ENCODE peak calls at places on chromosomes 5 and 9, in nine cellular contexts. Q is GM23248, L is GM23338, W is SK-N-SH, F is neural progenitor cell, K is PC-3, A is MM.1S, I is OCI-LY7, C is hepatocyte. E is an unnamed sample.

GRCh38 chr5:133051117-133051546 is 681 bp upstream of the HSPA4 start:
- DNase-seq in Q (peak), L (no peak), W (no peak), F (peak), K (no peak), A (no peak), I (no peak), C (peak), E (no peak)

GRCh38 chr9:9855503-9856078 is 757.2 kb downstream of the PTPRD start:
- DNase-seq in Q (no peak), L (peak), W (no peak), F (peak), K (no peak), A (no peak), I (no peak), C (no peak), E (no peak)

GRCh38 chr9:17578911-17579793 is at the start of gene SH3GL2:
- DNase-seq in Q (peak), L (peak), W (peak), F (peak), K (peak), A (peak), I (no peak), C (peak), E (no peak)

GRCh38 chr5:17105744-17106450 is 111.5 kb upstream of the BASP1 start:
- DNase-seq in Q (peak), L (no peak), W (no peak), F (no peak), K (peak), A (no peak), I (no peak), C (peak), E (no peak)

GRCh38 chr5:157912621-157913325 is 53.8 kb upstream of the CLINT1 start:
- DNase-seq in Q (no peak), L (no peak), W (no peak), F (peak), K (peak), A (peak), I (peak), C (peak), E (no peak)

GRCh38 chr9:70218767-70219166 is 40.0 kb upstream of the SMC5 start:
- DNase-seq in Q (peak), L (no peak), W (no peak), F (no peak), K (no peak), A (no peak), I (no peak), C (no peak), E (no peak)

GRCh38 chr9:135905380-135906282 is 1.7 kb downstream of the CAMSAP1 start:
- DNase-seq in Q (peak), L (no peak), W (no peak), F (peak), K (peak), A (no peak), I (peak), C (peak), E (peak)

GRCh38 chr9:117645245-117645636 is 59.0 kb upstream of the TLR4 start:
- DNase-seq in Q (no peak), L (no peak), W (no peak), F (peak), K (no peak), A (no peak), I (no peak), C (no peak), E (no peak)

GRCh38 chr9:113267911-113268563 is 7.3 kb downstream of the CDC26 start:
- DNase-seq in Q (no peak), L (no peak), W (no peak), F (no peak), K (no peak), A (no peak), I (no peak), C (no peak), E (no peak)

GRCh38 chr5:101143526-101143925 is 240.4 kb upstream of the ST8SIA4 start:
- DNase-seq in Q (no peak), L (peak), W (no peak), F (no peak), K (no peak), A (no peak), I (no peak), C (no peak), E (no peak)

GRCh38 chr9:132249123-132249522 is 87.3 kb downstream of the NTNG2 start:
- DNase-seq in Q (no peak), L (no peak), W (no peak), F (no peak), K (peak), A (no peak), I (no peak), C (no peak), E (no peak)

GRCh38 chr9:138053321-138053868 is 175.8 kb downstream of the CACNA1B start:
- DNase-seq in Q (no peak), L (peak), W (peak), F (no peak), K (no peak), A (no peak), I (peak), C (no peak), E (peak)

GRCh38 chr9:37719526-37719925 is 34.1 kb upstream of the TRMT10B start:
- DNase-seq in Q (no peak), L (no peak), W (no peak), F (no peak), K (no peak), A (no peak), I (no peak), C (no peak), E (no peak)

GRCh38 chr5:5483880-5484595 is 61.6 kb downstream of the ICE1 start:
- DNase-seq in Q (peak), L (peak), W (no peak), F (no peak), K (no peak), A (no peak), I (no peak), C (no peak), E (no peak)
- H3K27ac ChIP-seq in Q (no peak), L (no peak), W (no peak), F (no peak), K (no peak), A (no peak), I (no peak), C (no peak), E (no peak)

GRCh38 chr5:79011219-79011836 is 26.2 kb upstream of the ARSB start:
- DNase-seq in Q (peak), L (peak), W (no peak), F (no peak), K (no peak), A (no peak), I (no peak), C (no peak), E (no peak)
- TF ChIP-seq EZH2phosphoT487 in Q (peak), L (no peak), W (no peak), F (no peak), K (no peak), A (no peak), I (no peak), C (no peak), E (no peak)

GRCh38 chr9:110650991-110651411 is 17.6 kb upstream of the MUSK start:
- DNase-seq in Q (peak), L (no peak), W (no peak), F (no peak), K (peak), A (no peak), I (no peak), C (peak), E (no peak)
- H3K27ac ChIP-seq in Q (peak), L (no peak), W (peak), F (no peak), K (peak), A (no peak), I (no peak), C (peak), E (no peak)

GRCh38 chr5:174503461-174504265 is 220.7 kb upstream of the MSX2 start:
- DNase-seq in Q (peak), L (no peak), W (no peak), F (no peak), K (peak), A (no peak), I (no peak), C (peak), E (peak)
- TF ChIP-seq EZH2phosphoT487 in Q (no peak), L (no peak), W (no peak), F (no peak), K (no peak), A (no peak), I (no peak), C (no peak), E (no peak)

GRCh38 chr5:95808686-95809413 is 13.7 kb downstream of the GLRX start:
- DNase-seq in Q (peak), L (no peak), W (no peak), F (no peak), K (no peak), A (peak), I (peak), C (peak), E (no peak)

GRCh38 chr5:95812100-95812472 is 10.4 kb downstream of the GLRX start:
- DNase-seq in Q (peak), L (no peak), W (peak), F (no peak), K (no peak), A (no peak), I (no peak), C (peak), E (no peak)

GRCh38 chr5:95810305-95811125 is 12.0 kb downstream of the GLRX start:
- DNase-seq in Q (no peak), L (peak), W (no peak), F (no peak), K (peak), A (no peak), I (no peak), C (no peak), E (no peak)

GRCh38 chr5:95808013-95808685 is 14.4 kb downstream of the GLRX start:
- DNase-seq in Q (no peak), L (no peak), W (no peak), F (no peak), K (no peak), A (no peak), I (no peak), C (no peak), E (no peak)

DNA sequence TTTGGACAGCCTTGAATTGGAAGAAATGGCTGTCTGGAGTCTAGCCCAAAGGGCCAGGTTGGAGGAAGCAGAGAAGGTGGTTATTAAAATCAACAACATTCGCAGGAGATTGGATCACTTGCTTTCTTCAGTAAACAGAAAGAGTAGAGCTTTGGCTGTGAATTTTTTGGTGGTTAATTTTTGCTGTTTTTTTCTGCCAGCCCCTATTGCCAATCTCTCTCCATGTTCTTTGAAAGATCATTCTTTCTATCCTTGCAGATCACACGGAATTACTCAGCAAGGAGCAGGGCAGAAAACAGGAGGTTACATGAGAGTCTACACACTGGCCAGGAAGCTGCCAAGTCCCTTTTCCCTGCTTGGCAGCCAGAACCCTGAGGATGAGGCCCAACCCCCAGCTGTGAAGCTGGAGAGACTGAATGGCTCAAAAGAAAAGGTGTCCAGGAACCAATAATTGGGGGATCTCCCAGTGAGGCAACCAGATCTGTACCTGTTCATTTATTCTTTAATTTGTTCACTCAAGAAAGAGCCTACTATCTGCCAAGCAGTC is 13.0 kb downstream of the GLRX start:
- DNase-seq in Q (peak), L (no peak), W (no peak), F (no peak), K (peak), A (no peak), I (no peak), C (no peak), E (no peak)
- H3K27ac ChIP-seq in Q (peak), L (no peak), W (no peak), F (no peak), K (peak), A (peak), I (peak), C (peak), E (no peak)

DNA sequence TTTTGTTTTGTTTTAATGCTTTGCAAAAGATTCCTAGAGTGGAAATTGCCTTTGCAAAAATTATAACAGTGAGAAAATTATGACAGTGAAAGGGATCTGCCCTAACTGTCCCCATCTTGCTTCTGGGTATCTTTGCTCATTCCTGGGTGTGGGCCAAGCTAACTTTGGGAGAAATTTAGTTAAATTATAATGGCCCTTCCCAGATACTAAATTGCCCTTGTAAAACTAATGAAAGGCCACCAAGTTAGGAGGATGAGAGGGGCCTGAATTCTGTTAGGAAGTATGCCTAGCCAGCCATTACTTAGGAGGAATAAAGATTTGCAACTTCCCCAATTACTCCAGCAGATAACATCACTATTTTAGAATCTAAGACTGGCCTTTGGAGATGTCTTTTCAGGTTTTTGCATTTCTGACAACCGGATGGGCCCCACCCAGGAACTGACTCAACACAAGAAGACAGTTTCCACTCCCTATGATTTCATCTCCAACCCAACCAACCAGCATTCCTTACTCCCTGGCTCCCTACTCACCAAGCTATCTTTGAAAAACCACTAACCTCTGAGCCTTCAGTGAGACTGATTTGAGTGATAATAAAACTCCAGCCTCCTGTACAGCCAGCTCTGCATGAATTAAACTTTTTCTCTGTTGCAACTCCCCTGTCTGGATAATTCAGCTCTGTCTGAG is 7.1 kb upstream of the IL12B start:
- DNase-seq in Q (peak), L (no peak), W (no peak), F (no peak), K (peak), A (peak), I (no peak), C (no peak), E (no peak)
- TF ChIP-seq EZH2phosphoT487 in Q (no peak), L (no peak), W (no peak), F (no peak), K (no peak), A (no peak), I (no peak), C (no peak), E (no peak)

GRCh38 chr9:13933268-13933656 is 380.7 kb downstream of the NFIB start:
- DNase-seq in Q (no peak), L (no peak), W (no peak), F (no peak), K (no peak), A (no peak), I (no peak), C (no peak), E (no peak)
- H3K27ac ChIP-seq in Q (no peak), L (no peak), W (no peak), F (no peak), K (no peak), A (no peak), I (no peak), C (no peak), E (no peak)

GRCh38 chr5:123490974-123491373 is 21.0 kb upstream of the CSNK1G3 start:
- DNase-seq in Q (no peak), L (no peak), W (no peak), F (no peak), K (no peak), A (no peak), I (no peak), C (no peak), E (no peak)

GRCh38 chr5:123500476-123500875 is 11.5 kb upstream of the CSNK1G3 start:
- DNase-seq in Q (peak), L (no peak), W (no peak), F (no peak), K (no peak), A (no peak), I (no peak), C (no peak), E (no peak)

GRCh38 chr5:123502120-123502519 is 9.9 kb upstream of the CSNK1G3 start:
- DNase-seq in Q (no peak), L (no peak), W (no peak), F (no peak), K (no peak), A (no peak), I (no peak), C (no peak), E (no peak)

GRCh38 chr5:123496892-123497291 is 15.1 kb upstream of the CSNK1G3 start:
- DNase-seq in Q (peak), L (no peak), W (no peak), F (no peak), K (no peak), A (no peak), I (no peak), C (no peak), E (no peak)
- TF ChIP-seq EZH2phosphoT487 in Q (no peak), L (no peak), W (no peak), F (no peak), K (no peak), A (no peak), I (no peak), C (no peak), E (no peak)

DNA sequence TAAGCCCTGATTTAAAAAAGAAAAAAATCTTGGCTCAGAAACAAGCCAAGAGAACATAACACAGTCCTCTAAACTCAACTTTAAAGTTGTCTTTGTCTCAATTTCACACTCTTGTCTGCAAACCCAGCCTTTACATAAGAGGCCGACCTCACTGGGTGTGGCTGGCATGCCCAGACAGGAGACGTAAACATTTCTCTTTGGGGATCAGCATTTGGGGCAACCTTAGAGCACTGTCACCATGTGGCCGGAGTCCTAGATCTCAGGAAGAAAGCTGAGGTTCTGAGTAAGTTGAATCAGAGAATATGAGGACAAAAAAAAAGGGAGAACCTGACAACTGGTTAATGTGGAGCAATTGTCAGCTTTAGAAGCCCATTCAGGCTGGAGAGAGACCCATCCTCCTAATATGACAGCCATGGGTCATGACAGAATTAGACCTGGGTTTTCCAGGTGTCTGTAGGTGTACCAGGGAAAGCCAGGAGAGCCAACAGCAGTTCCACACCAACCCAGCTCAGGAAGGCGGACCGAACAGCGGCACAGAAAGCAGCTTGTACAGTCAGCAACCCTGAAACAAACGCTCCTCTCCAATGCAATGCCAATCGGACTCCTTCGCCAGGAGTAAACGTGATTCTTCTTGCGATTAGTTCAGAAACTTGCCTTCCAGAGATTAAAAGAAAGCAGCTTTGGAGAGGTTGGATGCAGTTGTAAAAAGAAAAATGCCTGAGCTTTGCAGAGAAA is 97.9 kb upstream of the MAP3K1 start:
- DNase-seq in Q (peak), L (no peak), W (no peak), F (no peak), K (no peak), A (no peak), I (no peak), C (no peak), E (no peak)
- H3K27ac ChIP-seq in Q (no peak), L (no peak), W (no peak), F (no peak), K (no peak), A (no peak), I (no peak), C (peak), E (no peak)

DNA sequence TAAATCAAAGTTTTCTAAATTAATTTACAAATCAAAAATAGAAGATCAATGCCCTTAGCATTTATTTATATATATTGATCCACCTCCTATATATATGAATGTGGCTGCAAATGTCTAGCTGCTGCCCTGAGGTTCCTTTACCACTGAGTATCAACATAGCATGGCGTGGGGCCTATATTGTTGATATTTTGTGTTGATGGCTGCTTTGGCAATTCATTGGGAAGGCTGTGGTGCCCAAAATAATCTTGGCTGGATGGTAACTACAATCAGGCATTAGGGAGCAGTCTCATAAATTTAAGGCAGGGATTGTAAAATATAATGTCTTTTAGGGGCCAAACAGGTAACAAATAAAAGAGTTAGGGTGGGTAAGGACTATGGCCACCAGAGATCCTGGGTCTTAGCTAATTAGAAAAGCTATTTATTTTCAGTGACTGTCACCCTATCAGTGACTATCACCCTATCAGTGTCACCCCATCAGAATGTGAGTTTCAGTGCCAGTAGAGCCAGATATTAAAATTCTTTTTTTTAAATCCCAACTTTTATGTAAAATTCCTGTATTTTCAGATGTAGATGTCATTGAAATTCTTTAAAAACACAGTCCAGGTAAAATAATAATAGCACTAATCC is 190.7 kb upstream of the PCSK5 start:
- DNase-seq in Q (no peak), L (no peak), W (no peak), F (no peak), K (no peak), A (no peak), I (no peak), C (no peak), E (no peak)
- TF ChIP-seq EZH2phosphoT487 in Q (no peak), L (no peak), W (no peak), F (no peak), K (no peak), A (no peak), I (no peak), C (no peak), E (no peak)

E was measured in HCT116.